ENCODE peak calls at places on chromosomes 13 and 19, in seven cellular contexts. A is GM12891, Q is H1, J is K562, T is HepG2, H is GM12878, E is SK-N-SH. U is an unnamed sample.

GRCh38 chr19:55348317-55349034 is 6.0 kb downstream of the COX6B2 start:
- DNase-seq in A (no peak), Q (peak), J (no peak), T (no peak), H (no peak), E (no peak), U (no peak)

GRCh38 chr19:39110263-39110967 is 15.2 kb upstream of the PAK4 start:
- DNase-seq in A (peak), Q (peak), J (peak), T (peak), H (no peak), E (peak), U (peak)

GRCh38 chr19:55082023-55082851 is 6.6 kb downstream of the EPS8L1 start:
- DNase-seq in A (no peak), Q (peak), J (peak), T (no peak), H (no peak), E (peak), U (no peak)

GRCh38 chr19:42024622-42025111 is 30.6 kb upstream of the ATP1A3 start:
- DNase-seq in A (no peak), Q (no peak), J (no peak), T (no peak), H (no peak), E (no peak), U (no peak)

GRCh38 chr19:48965033-48965805 is at the start of gene FTL:
- DNase-seq in A (peak), Q (peak), J (peak), T (peak), H (peak), E (peak), U (peak)

GRCh38 chr13:25859528-25859927 is 192.3 kb downstream of the SHISA2 start:
- DNase-seq in A (no peak), Q (no peak), J (no peak), T (no peak), H (no peak), E (no peak), U (no peak)

GRCh38 chr13:108213946-108214345 is 1.4 kb downstream of the LIG4 start:
- DNase-seq in A (no peak), Q (no peak), J (no peak), T (no peak), H (no peak), E (no peak), U (no peak)

GRCh38 chr19:12666305-12667048 is at the start of the genes MAN2B1 and WDR83:
- DNase-seq in A (peak), Q (peak), J (peak), T (peak), H (no peak), E (peak), U (peak)

GRCh38 chr13:105442941-105443340 is 1092.5 kb downstream of the EFNB2 start:
- DNase-seq in A (no peak), Q (no peak), J (no peak), T (no peak), H (no peak), E (no peak), U (no peak)

GRCh38 chr19:38386300-38386967 is 1.4 kb downstream of the GGN start:
- DNase-seq in A (no peak), Q (no peak), J (peak), T (no peak), H (no peak), E (no peak), U (no peak)

GRCh38 chr13:95002968-95003813 is 290.8 kb upstream of the SOX21 start:
- DNase-seq in A (peak), Q (peak), J (no peak), T (no peak), H (no peak), E (peak), U (no peak)

GRCh38 chr19:54023191-54023590 is 31.8 kb downstream of the CACNG6 start:
- DNase-seq in A (no peak), Q (no peak), J (no peak), T (no peak), H (no peak), E (no peak), U (no peak)

GRCh38 chr19:22882797-22883196 is 50.7 kb downstream of the ZNF723 start:
- DNase-seq in A (no peak), Q (no peak), J (no peak), T (peak), H (no peak), E (peak), U (no peak)

GRCh38 chr13:79492313-79492798 is 11.4 kb downstream of the NDFIP2 start:
- DNase-seq in A (no peak), Q (no peak), J (no peak), T (no peak), H (no peak), E (no peak), U (no peak)

GRCh38 chr19:2574478-2574931 is 98.6 kb downstream of the GADD45B start:
- DNase-seq in A (no peak), Q (no peak), J (no peak), T (no peak), H (no peak), E (no peak), U (no peak)

GRCh38 chr13:114126789-114127472 is 5.5 kb downstream of the RASA3 start:
- DNase-seq in A (no peak), Q (no peak), J (no peak), T (no peak), H (no peak), E (no peak), U (no peak)

GRCh38 chr19:12052057-12052570 is 647 bp downstream of the ZNF878 start:
- DNase-seq in A (no peak), Q (no peak), J (no peak), T (no peak), H (no peak), E (peak), U (no peak)

GRCh38 chr19:28213476-28214082 is 999.4 kb downstream of the UQCRFS1 start:
- DNase-seq in A (no peak), Q (no peak), J (peak), T (no peak), H (no peak), E (peak), U (no peak)

GRCh38 chr13:45500492-45501174 is 35.9 kb downstream of the COG3 start:
- DNase-seq in A (no peak), Q (no peak), J (no peak), T (peak), H (no peak), E (no peak), U (no peak)

GRCh38 chr13:93080166-93080565 is 146.4 kb upstream of the GPC6 start:
- DNase-seq in A (no peak), Q (no peak), J (no peak), T (no peak), H (no peak), E (no peak), U (no peak)

GRCh38 chr13:40352807-40353562 is 313.5 kb downstream of the FOXO1 start:
- DNase-seq in A (no peak), Q (no peak), J (no peak), T (no peak), H (no peak), E (peak), U (no peak)

GRCh38 chr19:15156391-15156790 is 44.4 kb downstream of the NOTCH3 start:
- DNase-seq in A (no peak), Q (no peak), J (no peak), T (no peak), H (no peak), E (no peak), U (no peak)

GRCh38 chr19:15159251-15159650 is 41.5 kb downstream of the NOTCH3 start:
- DNase-seq in A (no peak), Q (no peak), J (no peak), T (no peak), H (no peak), E (no peak), U (no peak)

GRCh38 chr19:15166700-15167099 is 34.1 kb downstream of the NOTCH3 start:
- DNase-seq in A (no peak), Q (no peak), J (peak), T (no peak), H (no peak), E (no peak), U (no peak)

GRCh38 chr19:15161028-15161984 is 39.5 kb downstream of the NOTCH3 start:
- DNase-seq in A (peak), Q (no peak), J (peak), T (peak), H (no peak), E (peak), U (no peak)
- TF ChIP-seq TAF1 in A (no peak), Q (no peak), J (no peak), T (no peak), H (no peak), E (no peak), U (no peak)

GRCh38 chr19:21321134-21321533 is 8.1 kb downstream of the ZNF708 start:
- DNase-seq in A (no peak), Q (no peak), J (no peak), T (no peak), H (no peak), E (no peak), U (no peak)

GRCh38 chr19:21326169-21326568 is 3.0 kb downstream of the ZNF708 start:
- DNase-seq in A (no peak), Q (no peak), J (no peak), T (no peak), H (no peak), E (no peak), U (no peak)

GRCh38 chr19:21323000-21323399 is 6.2 kb downstream of the ZNF708 start:
- DNase-seq in A (no peak), Q (no peak), J (peak), T (no peak), H (no peak), E (no peak), U (no peak)

GRCh38 chr19:21321996-21322395 is 7.2 kb downstream of the ZNF708 start:
- DNase-seq in A (no peak), Q (no peak), J (no peak), T (no peak), H (no peak), E (no peak), U (no peak)

GRCh38 chr19:21322528-21322927 is 6.7 kb downstream of the ZNF708 start:
- DNase-seq in A (no peak), Q (no peak), J (no peak), T (no peak), H (no peak), E (no peak), U (no peak)
- TF ChIP-seq TAF1 in A (no peak), Q (no peak), J (no peak), T (no peak), H (no peak), E (no peak), U (no peak)

GRCh38 chr13:112132619-112133018 is 65.7 kb downstream of the SOX1 start:
- DNase-seq in A (no peak), Q (no peak), J (no peak), T (no peak), H (no peak), E (no peak), U (no peak)

GRCh38 chr13:112133489-112134149 is 66.7 kb downstream of the SOX1 start:
- DNase-seq in A (no peak), Q (no peak), J (no peak), T (no peak), H (no peak), E (no peak), U (no peak)

GRCh38 chr13:112137144-112137543 is 70.2 kb downstream of the SOX1 start:
- DNase-seq in A (no peak), Q (no peak), J (no peak), T (no peak), H (no peak), E (no peak), U (no peak)

GRCh38 chr13:112134150-112135075 is 67.5 kb downstream of the SOX1 start:
- DNase-seq in A (no peak), Q (no peak), J (peak), T (no peak), H (no peak), E (no peak), U (no peak)

GRCh38 chr13:112136095-112136494 is 69.1 kb downstream of the SOX1 start:
- DNase-seq in A (no peak), Q (no peak), J (no peak), T (no peak), H (no peak), E (no peak), U (no peak)
- TF ChIP-seq TAF1 in A (no peak), Q (no peak), J (no peak), T (no peak), H (no peak), E (no peak), U (no peak)

DNA sequence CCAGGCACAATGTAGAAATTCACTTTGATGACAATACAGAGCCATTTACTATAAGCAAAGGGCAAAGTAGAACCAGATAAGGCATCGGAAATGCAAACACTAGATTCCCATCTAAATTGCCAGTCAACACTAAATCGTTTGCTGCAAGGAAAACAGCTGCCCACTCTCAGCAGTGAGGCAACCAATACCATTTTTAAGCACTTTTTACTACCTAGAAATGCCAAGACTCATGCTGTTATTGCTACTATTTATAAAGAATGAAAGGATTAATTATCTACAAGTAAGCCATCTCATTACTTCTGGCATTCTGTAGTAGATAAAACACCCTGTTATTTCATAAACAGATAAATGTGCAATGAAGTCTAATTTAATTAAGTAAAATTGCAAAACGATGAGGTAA is 422.0 kb downstream of the FGF14 start:
- DNase-seq in A (no peak), Q (no peak), J (no peak), T (no peak), H (no peak), E (peak), U (no peak)
- TF ChIP-seq TAF1 in A (no peak), Q (no peak), J (no peak), T (no peak), H (no peak), E (no peak), U (no peak)

GRCh38 chr13:102580552-102581169 is 16.1 kb upstream of the TPP2 start:
- DNase-seq in A (no peak), Q (no peak), J (peak), T (peak), H (no peak), E (peak), U (no peak)
- TF ChIP-seq TAF1 in A (no peak), Q (no peak), J (no peak), T (no peak), H (no peak), E (no peak), U (no peak)

GRCh38 chr19:14566712-14567077 is 5.2 kb downstream of the NDUFB7 start:
- DNase-seq in A (no peak), Q (no peak), J (no peak), T (no peak), H (no peak), E (no peak), U (no peak)

GRCh38 chr19:14563989-14564650 is 7.7 kb downstream of the NDUFB7 start:
- DNase-seq in A (peak), Q (peak), J (peak), T (no peak), H (no peak), E (peak), U (peak)

GRCh38 chr19:14563590-14563926 is 8.3 kb downstream of the NDUFB7 start:
- DNase-seq in A (no peak), Q (peak), J (no peak), T (no peak), H (no peak), E (no peak), U (no peak)

GRCh38 chr19:14565765-14566711 is 5.8 kb downstream of the NDUFB7 start:
- DNase-seq in A (no peak), Q (no peak), J (no peak), T (no peak), H (no peak), E (peak), U (no peak)

GRCh38 chr19:14565298-14565679 is 6.6 kb downstream of the NDUFB7 start:
- DNase-seq in A (no peak), Q (no peak), J (no peak), T (no peak), H (no peak), E (peak), U (no peak)
- TF ChIP-seq TAF1 in A (no peak), Q (no peak), J (no peak), T (no peak), H (no peak), E (no peak), U (no peak)

DNA sequence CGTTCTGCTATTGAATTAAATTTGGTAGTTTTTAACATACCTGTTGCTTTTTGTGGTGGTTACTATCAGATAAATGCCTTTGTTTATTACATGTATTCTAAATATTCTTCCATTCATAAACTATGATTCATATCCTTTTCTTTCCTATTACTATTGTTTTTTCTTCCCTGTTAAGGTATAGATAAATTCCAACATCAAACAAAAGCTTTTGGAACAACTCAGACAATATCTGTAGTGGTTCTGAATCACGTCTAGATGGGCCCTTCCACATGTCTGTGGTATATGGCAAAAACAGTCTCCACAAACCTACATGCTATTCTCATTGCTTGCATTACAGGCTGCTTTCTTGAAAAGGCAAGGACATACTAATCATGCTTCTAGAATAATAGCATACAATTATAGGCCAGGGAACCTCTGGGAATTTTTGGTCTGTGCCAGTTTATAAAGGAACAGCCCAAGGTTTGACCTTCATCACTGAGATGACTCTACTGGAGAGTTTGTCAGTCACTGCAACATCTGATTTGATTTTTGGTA is 6.4 kb downstream of the LRCH1 start:
- DNase-seq in A (no peak), Q (no peak), J (no peak), T (no peak), H (no peak), E (no peak), U (no peak)
- TF ChIP-seq TAF1 in A (no peak), Q (no peak), J (no peak), T (no peak), H (no peak), E (no peak), U (no peak)

DNA sequence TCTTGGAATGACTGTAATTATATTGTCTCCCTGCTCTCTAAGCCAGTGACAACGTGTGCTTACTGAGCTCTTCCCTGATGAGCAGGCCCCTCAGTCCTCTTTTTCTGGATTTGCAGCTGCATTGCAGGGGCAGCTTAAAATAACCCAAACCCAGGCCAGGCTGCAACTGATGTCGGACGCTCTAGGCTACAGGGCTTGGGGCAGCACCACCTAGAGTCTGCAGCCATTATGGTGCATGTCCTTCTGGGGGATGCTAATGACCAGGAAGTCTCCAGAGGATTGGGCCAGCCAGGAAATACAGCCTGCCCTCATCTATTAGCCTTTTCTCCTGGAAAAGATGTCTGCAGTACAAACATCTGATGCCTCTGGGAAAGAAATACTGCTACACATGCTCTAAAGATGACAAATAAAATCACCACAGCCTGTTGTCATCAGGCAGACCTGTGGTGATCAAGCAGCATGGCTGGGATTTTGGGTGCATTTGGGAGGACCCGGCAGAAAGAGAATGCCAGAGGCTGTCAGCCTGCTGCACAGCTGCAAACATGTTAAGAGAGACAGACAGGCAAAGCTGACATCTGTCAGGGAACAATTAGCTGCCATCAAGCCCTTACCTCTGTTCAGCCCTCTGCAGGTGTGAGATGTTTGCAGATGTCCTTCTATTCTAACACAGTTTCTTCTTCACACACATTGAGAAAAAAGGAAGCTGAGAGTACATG is 51.8 kb downstream of the CCDC70 start:
- DNase-seq in A (no peak), Q (no peak), J (no peak), T (no peak), H (no peak), E (peak), U (no peak)
- TF ChIP-seq TAF1 in A (no peak), Q (no peak), J (no peak), T (no peak), H (no peak), E (no peak), U (no peak)

GRCh38 chr19:51702754-51703654 is 9.9 kb downstream of the SPACA6 start:
- DNase-seq in A (no peak), Q (peak), J (no peak), T (no peak), H (no peak), E (peak), U (no peak)
- TF ChIP-seq TAF1 in A (no peak), Q (no peak), J (no peak), T (no peak), H (no peak), E (no peak), U (no peak)

GRCh38 chr19:10408511-10409291 is 5.4 kb upstream of the CDC37 start:
- DNase-seq in A (no peak), Q (no peak), J (peak), T (no peak), H (no peak), E (peak), U (no peak)
- TF ChIP-seq TAF1 in A (no peak), Q (no peak), J (no peak), T (no peak), H (no peak), E (no peak), U (no peak)